ENCODE peak calls at places on chromosome 6, in five cellular contexts. Y is KG1, T is heart left ventricle, G is fibroblast of mammary gland, D is HFFc6. J is an unnamed sample.

GRCh38 chr6:26175033-26175427 is 87.8 kb downstream of the HFE start:
- DNase-seq in Y (no peak), D (no peak), G (no peak), T (no peak), J (no peak)

GRCh38 chr6:36495086-36495485 is 52.2 kb downstream of the STK38 start:
- DNase-seq in D (no peak), T (no peak), G (no peak), Y (no peak), J (no peak)

GRCh38 chr6:43123691-43124314 is 47.3 kb upstream of the SRF start:
- DNase-seq in D (no peak), Y (no peak), G (no peak), T (no peak), J (no peak)

GRCh38 chr6:32387946-32388345 is 16.2 kb upstream of the TSBP1 start:
- DNase-seq in Y (no peak), G (no peak), D (no peak), T (no peak), J (no peak)

GRCh38 chr6:130520801-130521200 is 155.0 kb downstream of the TMEM200A start:
- DNase-seq in T (no peak), Y (no peak), G (no peak), D (no peak), J (no peak)

GRCh38 chr6:24743265-24743943 is 24.4 kb upstream of the C6orf62 start:
- DNase-seq in G (peak; percentile 99), D (peak; percentile 97), T (no peak), Y (no peak), J (peak; percentile 98)

GRCh38 chr6:105452924-105453756 is 50.3 kb upstream of the PREP start:
- DNase-seq in Y (peak; percentile 8), T (no peak), D (no peak), G (no peak), J (no peak)

GRCh38 chr6:105136433-105137350 is 43.1 kb downstream of the POPDC3 start:
- DNase-seq in G (peak; percentile 48), Y (no peak), D (peak; percentile 31), T (peak; percentile 88), J (peak; percentile 47)

GRCh38 chr6:27096834-27097511 is 150.5 kb upstream of the PRSS16 start:
- DNase-seq in Y (peak; percentile 37), T (peak; percentile 70), G (peak; percentile 80), D (peak; percentile 90), J (peak; percentile 83)

GRCh38 chr6:46985943-46986342 is 56.2 kb downstream of the ADGRF1 start:
- DNase-seq in D (no peak), G (peak; percentile 21), T (no peak), Y (no peak), J (peak; percentile 36)

GRCh38 chr6:166307981-166308768 is at the start of gene PRR18:
- DNase-seq in D (no peak), G (no peak), Y (no peak), T (no peak), J (no peak)

GRCh38 chr6:105692630-105693212 is 289.8 kb upstream of the PREP start:
- DNase-seq in Y (no peak), D (no peak), G (no peak), T (no peak), J (no peak)

GRCh38 chr6:70281923-70282902 is 20.7 kb downstream of the COL9A1 start:
- DNase-seq in Y (no peak), G (no peak), D (no peak), T (peak; percentile 65), J (no peak)